ENCODE peak calls at places on chromosomes 12 and 14, in six cellular contexts. G is astrocyte of the spinal cord, H is pancreas, I is mesendoderm, O is adrenal gland, Y is AG10803. U is an unnamed sample.

GRCh38 chr12:53585726-53586125 is 40.5 kb downstream of the ATF7 start:
- DNase-seq in I (no peak), G (no peak), H (no peak), O (no peak), Y (no peak), U (no peak)

GRCh38 chr12:16610743-16611142 is 4.8 kb upstream of the LMO3 start:
- DNase-seq in O (no peak), H (no peak), G (no peak), I (no peak), Y (no peak), U (no peak)

GRCh38 chr12:102374190-102374589 is 106.2 kb downstream of the IGF1 start:
- DNase-seq in H (no peak), O (no peak), G (no peak), I (no peak), Y (no peak), U (no peak)

GRCh38 chr12:68231229-68231628 is 5.6 kb upstream of the IL26 start:
- DNase-seq in I (no peak), Y (no peak), G (no peak), H (no peak), O (no peak), U (no peak)

GRCh38 chr14:40447032-40447431 is 1014.8 kb upstream of the FBXO33 start:
- DNase-seq in G (no peak), Y (no peak), I (no peak), H (no peak), O (no peak), U (no peak)

GRCh38 chr12:3107954-3108353 is 30.8 kb downstream of the TSPAN9 start:
- DNase-seq in H (no peak), I (no peak), G (no peak), Y (no peak), O (no peak), U (no peak)

GRCh38 chr14:53979747-53980642 is 23.4 kb upstream of the BMP4 start:
- DNase-seq in O (peak), Y (peak), G (peak), H (peak), I (peak), U (peak)

GRCh38 chr14:56414231-56414630 is 165.4 kb upstream of the TMEM260 start:
- DNase-seq in I (no peak), Y (no peak), G (no peak), O (no peak), H (no peak), U (no peak)

GRCh38 chr14:36835145-36835544 is 173.5 kb downstream of the PAX9 start:
- DNase-seq in Y (no peak), G (no peak), I (peak), O (no peak), H (no peak), U (no peak)

GRCh38 chr14:61503167-61503801 is 181.9 kb downstream of the PRKCH start:
- DNase-seq in G (peak), H (no peak), I (no peak), O (no peak), Y (peak), U (no peak)

GRCh38 chr12:42652048-42652447 is 62.5 kb upstream of the PRICKLE1 start:
- DNase-seq in I (peak), Y (no peak), H (no peak), G (no peak), O (no peak), U (no peak)

GRCh38 chr12:110693731-110694130 is 4.8 kb upstream of the HVCN1 start:
- DNase-seq in H (no peak), I (no peak), O (peak), Y (no peak), G (no peak), U (no peak)

GRCh38 chr14:97395068-97395467 is 597.9 kb downstream of the VRK1 start:
- DNase-seq in O (no peak), H (no peak), G (no peak), Y (no peak), I (no peak), U (no peak)

GRCh38 chr12:11944321-11944720 is 126.4 kb upstream of the BCL2L14 start:
- DNase-seq in Y (no peak), G (peak), H (no peak), I (no peak), O (no peak), U (no peak)

GRCh38 chr14:30078827-30079402 is 151.3 kb upstream of the PRKD1 start:
- DNase-seq in H (no peak), O (no peak), Y (no peak), G (no peak), I (no peak), U (no peak)

GRCh38 chr14:20681348-20682126 is 2.8 kb upstream of the RNASE4 start:
- DNase-seq in G (peak), H (peak), O (peak), Y (peak), I (peak), U (no peak)

GRCh38 chr14:101322223-101322622 is 239.1 kb upstream of the DIO3 start:
- DNase-seq in G (no peak), Y (no peak), I (no peak), H (no peak), O (no peak), U (no peak)

GRCh38 chr12:27870939-27871338 is 90.9 kb upstream of the MANSC4 start:
- DNase-seq in G (peak), Y (peak), I (no peak), O (no peak), H (no peak), U (peak)

GRCh38 chr14:77186911-77187648 is 5.5 kb downstream of the TMEM63C start:
- DNase-seq in G (peak), Y (peak), O (peak), I (peak), H (peak), U (peak)

GRCh38 chr14:95915326-95915725 is 38.7 kb downstream of the TUNAR start:
- DNase-seq in H (no peak), I (peak), O (no peak), G (no peak), Y (no peak), U (no peak)

GRCh38 chr14:61860294-61860918 is 98.2 kb downstream of the SNAPC1 start:
- DNase-seq in Y (peak), H (peak), G (peak), I (peak), O (peak), U (no peak)

GRCh38 chr14:73633115-73633514 is 11.7 kb upstream of the DNAL1 start:
- DNase-seq in Y (no peak), O (no peak), G (no peak), H (no peak), I (no peak), U (no peak)
- H3K4me3 ChIP-seq in Y (peak), O (no peak), G (no peak), H (no peak), I (no peak), U (no peak)

GRCh38 chr12:6469092-6469491 is 1.4 kb downstream of the VAMP1 start:
- DNase-seq in O (peak), I (no peak), H (no peak), G (no peak), Y (no peak), U (no peak)
- H3K4me3 ChIP-seq in O (no peak), I (no peak), H (no peak), G (no peak), Y (peak), U (no peak)

GRCh38 chr14:24070285-24071143 is 848 bp upstream of the CPNE6 start:
- DNase-seq in Y (no peak), O (no peak), H (no peak), I (no peak), G (no peak), U (no peak)

GRCh38 chr14:24072436-24072835 is 1.1 kb downstream of the CPNE6 start:
- DNase-seq in O (no peak), I (no peak), Y (no peak), H (no peak), G (no peak), U (no peak)

GRCh38 chr14:24071836-24072420 is 566 bp downstream of the CPNE6 start:
- DNase-seq in G (no peak), O (no peak), H (no peak), Y (no peak), I (no peak), U (no peak)

GRCh38 chr14:24069411-24069735 is 2.0 kb upstream of the CPNE6 start:
- DNase-seq in G (no peak), H (no peak), I (no peak), Y (no peak), O (no peak), U (no peak)

GRCh38 chr14:24071144-24071697 is at the start of gene CPNE6:
- DNase-seq in H (no peak), Y (no peak), O (no peak), G (no peak), I (no peak), U (no peak)
- H3K4me3 ChIP-seq in H (no peak), Y (no peak), O (no peak), G (no peak), I (no peak), U (no peak)

GRCh38 chr12:6790496-6791150 is 1.3 kb downstream of the CD4 start:
- DNase-seq in Y (no peak), H (no peak), O (no peak), I (no peak), G (no peak), U (no peak)
- H3K4me3 ChIP-seq in Y (no peak), H (no peak), O (no peak), I (no peak), G (no peak), U (no peak)

GRCh38 chr12:124506145-124506831 is 61.1 kb downstream of the NCOR2 start:
- DNase-seq in H (peak), O (peak), G (peak), Y (peak), I (peak), U (no peak)

GRCh38 chr12:124505001-124505818 is 62.2 kb downstream of the NCOR2 start:
- DNase-seq in O (no peak), G (no peak), H (no peak), Y (no peak), I (no peak), U (no peak)

GRCh38 chr12:124508323-124509096 is 58.9 kb downstream of the NCOR2 start:
- DNase-seq in H (no peak), G (no peak), I (no peak), O (no peak), Y (no peak), U (no peak)

GRCh38 chr12:124507188-124508109 is 60.0 kb downstream of the NCOR2 start:
- DNase-seq in G (peak), H (no peak), Y (peak), O (no peak), I (no peak), U (peak)

DNA sequence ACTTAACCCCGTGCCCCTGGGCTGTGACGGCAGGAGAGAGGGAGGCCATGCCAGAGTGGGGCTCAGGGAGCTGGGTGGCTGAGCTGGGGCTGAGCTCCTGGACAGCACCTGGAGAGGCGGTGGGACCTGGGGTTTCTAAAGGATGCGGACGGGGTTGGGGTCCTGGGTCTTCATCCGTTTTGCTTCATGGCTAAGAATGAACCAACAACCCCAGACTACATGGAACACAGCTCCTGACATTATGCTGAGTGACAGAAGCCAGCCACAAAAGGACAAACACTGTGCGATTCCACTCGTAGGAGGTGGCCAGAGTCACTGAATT is 60.6 kb downstream of the NCOR2 start:
- DNase-seq in O (no peak), Y (no peak), H (no peak), G (no peak), I (no peak), U (no peak)
- H3K4me3 ChIP-seq in O (no peak), Y (peak), H (no peak), G (no peak), I (no peak), U (no peak)

GRCh38 chr12:129870146-129870545 is 33.7 kb downstream of the TMEM132D start:
- DNase-seq in G (no peak), Y (no peak), I (peak), O (no peak), H (no peak), U (no peak)

GRCh38 chr12:129870796-129871195 is 33.0 kb downstream of the TMEM132D start:
- DNase-seq in O (no peak), G (no peak), I (peak), Y (no peak), H (no peak), U (no peak)

GRCh38 chr12:129873458-129873857 is 30.4 kb downstream of the TMEM132D start:
- DNase-seq in H (no peak), Y (no peak), G (peak), O (no peak), I (no peak), U (no peak)

GRCh38 chr12:129868566-129868965 is 35.3 kb downstream of the TMEM132D start:
- DNase-seq in O (no peak), H (no peak), G (no peak), I (no peak), Y (no peak), U (no peak)

GRCh38 chr12:129871991-129872969 is 31.5 kb downstream of the TMEM132D start:
- DNase-seq in I (peak), G (no peak), H (no peak), Y (no peak), O (no peak), U (no peak)
- H3K4me3 ChIP-seq in I (no peak), G (no peak), H (no peak), Y (no peak), O (no peak), U (no peak)

GRCh38 chr14:85438613-85439012 is 91.3 kb upstream of the FLRT2 start:
- DNase-seq in O (no peak), H (no peak), I (no peak), Y (no peak), G (no peak), U (no peak)

GRCh38 chr14:85439696-85440328 is 90.1 kb upstream of the FLRT2 start:
- DNase-seq in I (peak), H (no peak), O (no peak), Y (peak), G (peak), U (peak)

GRCh38 chr14:85444685-85445084 is 85.3 kb upstream of the FLRT2 start:
- DNase-seq in Y (peak), G (peak), I (no peak), O (peak), H (no peak), U (peak)

GRCh38 chr14:85443001-85443400 is 86.9 kb upstream of the FLRT2 start:
- DNase-seq in I (no peak), Y (no peak), H (no peak), G (no peak), O (no peak), U (no peak)

GRCh38 chr14:85441909-85442643 is 87.9 kb upstream of the FLRT2 start:
- DNase-seq in H (no peak), G (no peak), O (no peak), I (no peak), Y (no peak), U (no peak)
- H3K4me3 ChIP-seq in H (no peak), G (no peak), O (no peak), I (no peak), Y (no peak), U (no peak)

DNA sequence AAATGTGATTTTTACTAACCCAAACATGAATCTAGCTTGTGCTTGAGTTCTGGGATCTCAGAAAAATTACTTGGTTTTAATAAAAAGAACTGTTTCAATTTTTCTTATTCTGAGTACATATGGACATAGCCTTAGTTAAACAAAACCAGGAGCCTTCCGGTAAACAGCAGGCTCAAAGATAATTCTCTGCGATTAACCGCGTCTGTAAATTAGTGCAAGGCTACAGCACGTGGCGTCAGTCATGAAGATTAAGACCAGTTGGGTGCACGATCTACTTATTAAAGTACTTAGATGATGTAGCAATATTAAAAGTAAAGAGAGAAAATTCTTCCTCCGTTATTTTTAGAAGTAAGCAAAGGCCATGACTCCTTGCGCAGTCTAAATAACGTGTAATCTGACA is 707 bp downstream of the KCNJ8 start:
- DNase-seq in O (no peak), Y (no peak), G (peak), H (no peak), I (no peak), U (no peak)
- H3K4me3 ChIP-seq in O (no peak), Y (peak), G (peak), H (peak), I (no peak), U (peak)

GRCh38 chr12:94173660-94174265 is 25.4 kb downstream of the PLXNC1 start:
- DNase-seq in I (no peak), O (no peak), H (no peak), G (no peak), Y (no peak), U (no peak)

GRCh38 chr12:94174576-94174975 is 26.2 kb downstream of the PLXNC1 start:
- DNase-seq in O (no peak), H (no peak), I (no peak), Y (no peak), G (no peak), U (no peak)

GRCh38 chr12:94178054-94178453 is 29.7 kb downstream of the PLXNC1 start:
- DNase-seq in Y (no peak), G (no peak), H (no peak), I (no peak), O (no peak), U (no peak)

GRCh38 chr12:94178886-94179285 is 30.5 kb downstream of the PLXNC1 start:
- DNase-seq in Y (no peak), G (no peak), I (no peak), H (no peak), O (no peak), U (no peak)

DNA sequence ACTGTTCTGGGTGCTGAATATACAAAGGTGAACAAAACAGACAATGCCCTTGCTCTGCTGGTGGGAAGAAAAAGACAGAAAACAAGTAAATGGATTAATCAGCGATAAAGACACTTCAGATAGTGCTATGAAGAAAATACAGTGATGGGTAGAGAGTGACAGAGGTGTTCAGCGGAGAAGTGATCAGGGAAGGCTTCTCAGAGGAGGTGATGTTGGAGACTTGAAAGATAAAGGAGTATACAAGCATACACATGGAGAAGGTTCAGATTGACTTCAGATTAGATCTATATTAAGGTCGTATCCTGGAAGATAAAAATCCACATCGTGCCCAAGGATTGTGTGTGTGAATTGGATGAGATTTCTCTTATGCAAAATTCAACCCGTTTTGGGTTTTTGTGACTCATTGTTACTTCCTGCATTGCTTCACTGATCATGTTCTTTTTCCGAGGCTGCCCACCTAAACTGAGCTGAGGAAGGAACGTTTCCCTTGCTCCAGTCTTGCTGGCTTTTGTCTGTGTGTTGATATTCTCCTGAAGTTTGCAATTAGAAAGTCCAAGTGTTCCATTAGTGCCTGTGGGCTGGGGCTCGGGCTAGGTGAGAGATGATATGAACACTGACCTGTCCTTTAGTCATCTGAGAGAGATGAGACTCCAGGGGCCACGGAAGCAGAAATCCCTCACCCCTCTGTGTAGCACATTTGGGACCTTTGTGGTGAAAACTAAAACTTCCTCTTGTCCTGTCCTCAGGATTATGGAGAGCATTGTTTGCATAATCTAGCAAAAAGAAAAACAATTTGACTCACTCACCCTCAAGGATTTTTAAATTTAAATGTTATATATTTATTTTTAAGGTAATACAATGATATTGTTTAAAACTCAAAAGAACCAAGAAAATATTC is 27.6 kb downstream of the PLXNC1 start:
- DNase-seq in H (no peak), G (no peak), O (no peak), I (no peak), Y (peak), U (peak)
- H3K4me3 ChIP-seq in H (no peak), G (no peak), O (no peak), I (no peak), Y (no peak), U (no peak)

GRCh38 chr14:47442206-47442605 is 233.2 kb downstream of the MDGA2 start:
- DNase-seq in Y (no peak), G (peak), O (no peak), H (no peak), I (peak), U (no peak)
- H3K4me3 ChIP-seq in Y (no peak), G (no peak), O (no peak), H (no peak), I (no peak), U (no peak)